ENCODE peak calls at places on chromosome 1, in nine cellular contexts. U is cardiac muscle cell; M is left lung; Z is OCI-LY7; A is tibial nerve; F is A673; N is CD8-positive, alpha-beta memory T cell; G is trophoblast cell; C is GM23248. H is an unnamed sample.
A peak's percentile ranks its signal among the peaks of the same experiment; 100 is the strongest.

GRCh38 chr1:224850446-224850845 is 79.0 kb upstream of the DNAH14 start:
- DNase-seq in U (no peak), M (no peak), Z (no peak), A (no peak), F (no peak), N (no peak), G (no peak), C (no peak), H (no peak)

GRCh38 chr1:204589409-204590038 is 73.3 kb downstream of the MDM4 start:
- DNase-seq in U (peak; percentile 15), M (no peak), Z (no peak), A (no peak), F (no peak), N (no peak), G (no peak), C (peak; percentile 16), H (no peak)

GRCh38 chr1:171794085-171794484 is 12.6 kb downstream of the METTL13 start:
- DNase-seq in U (peak; percentile 29), M (no peak), Z (no peak), A (no peak), F (no peak), N (no peak), G (no peak), C (peak; percentile 88), H (no peak)

GRCh38 chr1:107680579-107680985 is 284.4 kb downstream of the VAV3 start:
- DNase-seq in U (no peak), M (no peak), Z (no peak), A (no peak), F (no peak), N (no peak), G (peak; percentile 72), C (no peak), H (no peak)

GRCh38 chr1:182770193-182770592 is 19.4 kb upstream of the NPL start:
- DNase-seq in U (no peak), M (no peak), Z (no peak), A (no peak), F (no peak), N (no peak), G (no peak), C (no peak), H (no peak)

GRCh38 chr1:203992440-203992839 is 80.5 kb upstream of the SOX13 start:
- DNase-seq in U (peak; percentile 38), M (no peak), Z (no peak), A (no peak), F (no peak), N (no peak), G (no peak), C (peak; percentile 8), H (no peak)

GRCh38 chr1:29599826-29600225 is 363.5 kb downstream of the PTPRU start:
- DNase-seq in U (no peak), M (no peak), Z (no peak), A (no peak), F (no peak), N (no peak), G (no peak), C (no peak), H (no peak)

GRCh38 chr1:14578156-14578555 is 20.3 kb upstream of the KAZN start:
- DNase-seq in U (no peak), M (no peak), Z (no peak), A (no peak), F (no peak), N (no peak), G (no peak), C (peak; percentile 53), H (no peak)

GRCh38 chr1:190084552-190084951 is 393.1 kb downstream of the BRINP3 start:
- DNase-seq in U (no peak), M (no peak), Z (peak; percentile 24), A (no peak), F (peak; percentile 35), N (no peak), G (peak; percentile 7), C (no peak), H (no peak)

DNA sequence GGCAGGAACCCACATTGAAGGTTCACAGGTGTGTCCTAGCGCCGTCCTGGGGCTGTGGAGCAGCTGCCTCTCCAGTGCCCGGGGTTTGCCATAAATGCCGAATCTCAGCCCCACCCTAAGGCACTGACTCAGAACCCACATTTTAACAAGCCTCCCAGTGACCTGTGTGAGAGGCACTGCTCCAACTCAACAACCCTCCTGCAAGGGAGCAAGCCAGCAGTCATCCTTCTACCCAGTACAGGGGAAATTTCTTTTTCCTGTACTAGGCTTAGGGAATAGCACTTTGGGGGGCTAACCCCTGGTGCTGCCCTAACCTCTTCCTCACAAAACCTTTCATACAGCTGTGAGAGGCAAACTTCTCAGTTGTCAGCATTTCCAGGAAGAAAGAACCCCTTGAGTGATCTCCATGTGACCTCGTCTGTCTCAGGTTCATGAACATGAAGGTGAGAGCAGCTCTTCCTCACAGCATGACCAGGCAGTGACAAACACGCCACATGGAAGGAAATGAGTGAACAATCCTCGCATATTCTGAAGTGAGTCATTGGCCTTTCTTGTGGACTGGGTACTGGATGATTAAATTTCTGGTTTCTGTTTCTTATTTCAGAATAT is 11.4 kb upstream of the BCAR3 start:
- DNase-seq in U (peak; percentile 51), M (no peak), Z (peak; percentile 65), A (no peak), F (no peak), N (no peak), G (peak; percentile 42), C (peak; percentile 96), H (peak; percentile 54)
- H3K27ac ChIP-seq in U (no peak overlapping the region), M (peak overlapping the region; percentile 61), Z (peak overlapping the region; percentile 80), A (peak overlapping the region; percentile 44), F (no peak overlapping the region), N (no peak overlapping the region), G (no peak overlapping the region), C (peak overlapping the region; percentile 100), H (peak overlapping the region; percentile 65)

DNA sequence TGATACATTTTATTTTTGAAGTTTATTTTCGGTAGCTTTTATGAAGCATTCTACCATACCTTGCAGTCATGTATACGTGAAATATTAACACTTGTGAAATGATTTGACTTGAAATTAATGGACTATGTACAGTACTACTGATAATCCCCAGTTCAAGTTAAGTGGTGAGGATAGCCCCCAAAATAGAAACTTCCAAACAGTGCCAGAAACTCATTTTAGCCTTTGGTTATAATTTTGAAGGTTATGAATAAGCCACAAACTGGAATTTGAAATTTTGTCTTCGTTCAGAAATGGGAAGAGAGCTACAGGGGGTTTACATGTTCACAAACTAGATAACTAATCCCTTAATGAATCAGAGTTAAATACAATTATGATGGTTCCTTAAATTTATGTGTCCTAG is 1.5 kb upstream of the HNRNPU start:
- DNase-seq in U (no peak), M (no peak), Z (no peak), A (no peak), F (no peak), N (no peak), G (no peak), C (no peak), H (no peak)
- H3K27ac ChIP-seq in U (peak overlapping the region; percentile 98), M (peak overlapping the region; percentile 100), Z (peak overlapping the region; percentile 86), A (peak overlapping the region; percentile 100), F (peak overlapping the region; percentile 99), N (peak overlapping the region; percentile 94), G (no peak overlapping the region), C (peak overlapping the region; percentile 99), H (no peak overlapping the region)

DNA sequence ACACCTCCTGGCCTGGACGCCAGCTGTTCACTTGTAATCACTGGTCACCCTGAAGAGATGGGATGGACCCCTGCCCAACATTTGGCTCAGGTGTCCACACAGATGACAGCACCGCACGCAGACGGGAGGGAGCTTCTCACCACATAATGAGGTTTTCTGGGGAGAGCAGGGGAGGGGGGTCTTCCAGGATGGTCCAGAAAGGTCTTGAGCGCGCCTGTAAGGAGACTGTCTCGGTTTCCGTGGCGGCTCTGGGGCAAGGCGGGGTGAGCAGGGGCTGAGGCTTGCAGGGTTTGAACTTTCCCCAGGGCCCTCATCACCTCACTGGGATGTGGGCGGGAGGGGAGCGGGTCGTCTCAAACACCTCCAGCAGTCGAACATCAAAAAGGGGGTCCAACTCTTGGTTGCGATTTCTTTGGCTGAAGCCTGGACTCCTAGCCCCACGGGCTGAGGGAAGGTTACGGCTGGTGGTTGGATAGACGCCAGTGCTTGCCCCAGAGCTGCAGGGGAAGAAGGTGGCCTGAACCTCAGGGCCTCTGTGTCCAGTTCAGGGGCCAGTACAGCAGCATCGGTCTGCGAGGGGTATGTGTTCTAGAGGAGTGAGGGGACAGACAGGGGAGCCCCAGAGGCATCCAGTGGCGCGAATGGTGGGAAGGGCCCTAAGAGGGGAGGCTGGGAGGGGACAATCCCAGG is 53.8 kb downstream of the PRKCZ start:
- DNase-seq in U (no peak), M (peak; percentile 49), Z (no peak), A (no peak), F (no peak), N (no peak), G (no peak), C (no peak), H (no peak)
- H3K27ac ChIP-seq in U (peak overlapping the region; percentile 76), M (peak overlapping the region; percentile 46), Z (no peak overlapping the region), A (no peak overlapping the region), F (no peak overlapping the region), N (no peak overlapping the region), G (peak overlapping the region; percentile 24), C (no peak overlapping the region), H (no peak overlapping the region)

GRCh38 chr1:66532214-66532613 is 1.7 kb upstream of the SGIP1 start:
- DNase-seq in U (no peak), M (no peak), Z (no peak), A (no peak), F (no peak), N (no peak), G (no peak), C (no peak), H (no peak)
- H3K27ac ChIP-seq in U (no peak overlapping the region), M (no peak overlapping the region), Z (no peak overlapping the region), A (no peak overlapping the region), F (no peak overlapping the region), N (no peak overlapping the region), G (no peak overlapping the region), C (no peak overlapping the region), H (no peak overlapping the region)

DNA sequence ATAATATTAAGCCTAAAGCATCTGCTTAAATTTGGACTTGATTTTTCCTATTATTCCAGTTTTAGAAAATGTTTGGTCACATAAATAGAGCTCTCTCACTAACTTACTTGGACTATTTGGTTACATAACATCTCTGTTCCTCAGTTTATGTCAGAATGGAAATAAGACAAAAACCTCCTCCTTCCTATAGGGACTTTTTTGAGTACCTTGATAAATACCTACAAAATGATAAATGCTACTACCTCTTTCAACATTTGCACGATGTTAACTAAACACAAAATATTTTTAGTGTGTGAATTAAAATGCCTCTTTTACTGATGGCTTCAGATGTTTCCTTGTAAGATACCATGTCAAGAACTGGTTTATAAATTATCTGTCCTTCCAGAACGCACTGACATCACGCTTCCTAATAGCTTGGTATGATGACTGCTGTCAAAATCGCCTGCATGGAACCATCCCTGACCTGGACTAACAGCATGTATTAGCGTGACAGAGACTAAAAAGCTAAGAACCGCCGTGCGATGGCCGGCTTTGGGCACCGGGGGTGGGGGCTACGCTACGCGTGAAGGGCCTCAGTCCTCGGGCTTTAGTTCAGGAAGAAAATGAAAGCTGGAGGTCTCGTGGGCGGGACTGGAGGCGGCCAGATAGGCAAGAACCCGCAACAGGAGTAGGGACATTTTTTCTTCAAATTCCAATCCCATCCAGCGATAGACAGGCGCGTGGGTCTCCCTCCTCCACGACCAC is 133.3 kb upstream of the BARHL2 start:
- DNase-seq in U (peak; percentile 51), M (no peak), Z (no peak), A (peak; percentile 14), F (peak; percentile 28), N (no peak), G (peak; percentile 18), C (peak; percentile 58), H (peak; percentile 60)
- H3K27ac ChIP-seq in U (no peak overlapping the region), M (no peak overlapping the region), Z (no peak overlapping the region), A (peak overlapping the region; percentile 69), F (peak overlapping the region; percentile 63), N (peak overlapping the region; percentile 59), G (no peak overlapping the region), C (no peak overlapping the region), H (peak overlapping the region; percentile 74)